ENCODE peak calls at places on chromosomes 12 and 14, in eight cellular contexts. U is right lobe of liver; S is D721Med; Y is heart left ventricle; B is fibroblast of the aortic adventitia; R is BE2C; Z is WTC11; W is CD8-positive, alpha-beta T cell. T is an unnamed sample.

GRCh38 chr12:71011261-71011660 is 90.7 kb upstream of the PTPRR start:
- DNase-seq in W (no peak), U (no peak), R (no peak), Y (no peak), B (peak), S (no peak), Z (no peak), T (no peak)

GRCh38 chr14:105069887-105070759 is 4.9 kb upstream of the GPR132 start:
- DNase-seq in B (no peak), Z (no peak), Y (peak), W (no peak), S (no peak), R (no peak), U (no peak), T (no peak)

GRCh38 chr14:24298892-24299254 is 707 bp downstream of the DHRS1 start:
- DNase-seq in Z (no peak), B (peak), R (peak), W (no peak), Y (no peak), U (no peak), S (no peak), T (no peak)

GRCh38 chr14:104117341-104118005 is 20.9 kb upstream of the KIF26A start:
- DNase-seq in R (peak), W (no peak), Z (peak), U (peak), Y (no peak), S (no peak), B (no peak), T (peak)

GRCh38 chr14:33404054-33404453 is 465.4 kb downstream of the NPAS3 start:
- DNase-seq in W (no peak), B (peak), R (no peak), Y (no peak), U (no peak), Z (no peak), S (no peak), T (no peak)

GRCh38 chr12:65364021-65364420 is 85.5 kb downstream of the MSRB3 start:
- DNase-seq in S (no peak), Y (no peak), Z (no peak), B (peak), W (no peak), R (no peak), U (no peak), T (no peak)

GRCh38 chr14:105473033-105473676 is 1.5 kb upstream of the CRIP2 start:
- DNase-seq in Z (no peak), Y (no peak), S (no peak), B (no peak), U (no peak), W (no peak), R (peak), T (no peak)

GRCh38 chr12:110733089-110733715 is 9.5 kb downstream of the PPP1CC start:
- DNase-seq in Y (no peak), R (no peak), B (peak), W (peak), U (no peak), S (no peak), Z (no peak), T (no peak)

GRCh38 chr12:102642199-102642598 is 161.8 kb upstream of the IGF1 start:
- DNase-seq in W (no peak), R (no peak), S (no peak), Y (no peak), B (no peak), U (no peak), Z (no peak), T (no peak)

GRCh38 chr14:99946652-99947489 is 118.4 kb upstream of the EVL start:
- DNase-seq in W (peak), U (no peak), S (peak), Y (no peak), R (peak), B (no peak), Z (peak), T (peak)

GRCh38 chr12:57520008-57520726 is at the start of gene DDIT3:
- DNase-seq in Y (peak), W (peak), B (peak), Z (peak), U (peak), R (no peak), S (peak), T (peak)

GRCh38 chr12:19151298-19151697 is 21.8 kb downstream of the PLEKHA5 start:
- DNase-seq in B (no peak), R (no peak), Z (no peak), U (no peak), W (no peak), Y (no peak), S (no peak), T (no peak)

GRCh38 chr12:21773799-21774198 is 707 bp downstream of the KCNJ8 start:
- DNase-seq in Z (no peak), W (no peak), R (peak), S (no peak), U (no peak), Y (no peak), B (peak), T (no peak)

GRCh38 chr12:89029961-89030360 is 322.3 kb downstream of the DUSP6 start:
- DNase-seq in U (no peak), B (peak), Z (no peak), W (no peak), Y (no peak), R (no peak), S (no peak), T (no peak)

GRCh38 chr14:25988536-25988935 is 609.3 kb downstream of the NOVA1 start:
- DNase-seq in Y (no peak), Z (no peak), S (no peak), U (no peak), R (no peak), B (no peak), W (no peak), T (no peak)

GRCh38 chr14:101404426-101405170 is 156.7 kb upstream of the DIO3 start:
- DNase-seq in U (no peak), Z (peak), R (no peak), Y (no peak), W (no peak), S (no peak), B (no peak), T (no peak)

GRCh38 chr12:76571256-76571655 is 11.7 kb upstream of the OSBPL8 start:
- DNase-seq in U (no peak), Y (no peak), B (peak), W (no peak), Z (no peak), R (no peak), S (no peak), T (no peak)

GRCh38 chr12:116159175-116159574 is 118.3 kb downstream of the MED13L start:
- DNase-seq in B (peak), R (peak), Y (no peak), Z (no peak), U (no peak), S (no peak), W (no peak), T (no peak)

GRCh38 chr12:31867292-31867691 is 91.9 kb upstream of the RESF1 start:
- DNase-seq in Z (no peak), B (no peak), R (no peak), Y (no peak), W (no peak), U (no peak), S (no peak), T (no peak)

GRCh38 chr12:646303-647038 is 16.8 kb downstream of the NINJ2 start:
- DNase-seq in W (no peak), S (no peak), Y (peak), Z (no peak), U (peak), R (no peak), B (peak), T (no peak)

GRCh38 chr12:62466018-62466595 is 519 bp upstream of the MON2 start:
- DNase-seq in S (no peak), B (peak), R (peak), Z (peak), Y (no peak), U (peak), W (peak), T (peak)

GRCh38 chr12:124040737-124041136 is 67.7 kb downstream of the ZNF664 start:
- DNase-seq in R (no peak), W (no peak), B (no peak), Y (no peak), S (no peak), Z (no peak), U (no peak), T (no peak)

GRCh38 chr14:93346926-93347721 is at the start of gene COX8C:
- DNase-seq in U (no peak), R (no peak), Z (peak), W (no peak), S (no peak), B (no peak), Y (no peak), T (no peak)
- TF ChIP-seq CTCF in U (no peak), R (no peak), Z (no peak), W (no peak), S (no peak), B (no peak), Y (no peak), T (no peak)

GRCh38 chr12:14811486-14811885 is 2.5 kb downstream of the SMCO3 start:
- DNase-seq in S (no peak), Y (no peak), Z (no peak), U (no peak), R (no peak), B (no peak), W (no peak), T (no peak)

GRCh38 chr12:14814082-14814481 is at the start of gene SMCO3:
- DNase-seq in S (no peak), B (no peak), Y (no peak), W (no peak), R (no peak), U (no peak), Z (no peak), T (no peak)

GRCh38 chr12:14810167-14810952 is 3.6 kb downstream of the SMCO3 start:
- DNase-seq in W (no peak), Z (no peak), S (no peak), Y (no peak), R (no peak), B (no peak), U (no peak), T (no peak)

DNA sequence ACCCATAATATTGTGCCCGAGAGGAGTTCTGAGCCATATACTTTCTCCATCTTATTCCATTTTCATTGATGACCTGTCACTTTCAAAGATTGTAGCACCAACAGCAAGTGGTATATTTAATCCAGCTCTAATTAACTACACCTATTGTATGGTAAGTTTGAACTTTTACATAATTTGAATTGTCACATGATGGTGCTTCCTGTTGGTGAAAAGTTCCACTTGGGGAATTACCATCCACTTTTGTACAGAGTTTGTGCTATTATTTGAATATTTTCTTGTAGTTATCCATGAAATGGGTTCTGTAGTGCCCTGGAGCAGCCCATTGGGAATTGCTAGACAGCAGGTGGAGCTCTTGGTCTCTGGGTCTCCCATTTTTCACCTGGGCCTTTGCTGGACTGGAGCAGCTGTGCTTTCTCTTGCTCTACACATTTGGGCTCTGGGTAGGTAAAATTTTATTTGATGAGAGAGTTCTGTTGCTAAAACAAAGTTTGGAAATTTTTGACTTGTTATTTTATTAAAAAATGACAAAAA is 3.0 kb downstream of the SMCO3 start:
- DNase-seq in Z (peak), U (no peak), S (no peak), R (peak), Y (no peak), B (peak), W (no peak), T (no peak)
- TF ChIP-seq CTCF in Z (no peak), U (peak), S (peak), R (peak), Y (peak), B (peak), W (no peak), T (no peak)

DNA sequence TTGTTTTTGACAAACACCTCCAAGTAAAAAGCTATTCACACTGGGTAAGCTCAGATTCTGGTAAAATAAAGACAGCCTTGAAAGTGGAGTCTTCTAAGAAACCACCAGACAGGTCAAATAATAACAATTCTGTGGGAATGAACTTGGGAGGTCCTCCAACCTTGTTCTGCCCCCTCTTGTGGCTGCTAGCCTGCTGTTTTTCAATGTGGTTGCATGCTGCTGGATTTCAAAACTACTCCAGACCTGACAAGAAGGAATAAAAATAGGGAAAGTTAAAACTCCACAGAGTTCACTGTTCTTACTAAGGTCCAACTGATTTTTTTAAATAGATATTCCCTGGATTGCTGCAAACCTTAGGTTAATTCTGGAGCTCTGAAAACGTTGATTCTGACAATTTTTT is 32.2 kb upstream of the RIN3 start:
- DNase-seq in W (no peak), R (no peak), Z (no peak), Y (no peak), S (no peak), B (peak), U (no peak), T (no peak)
- TF ChIP-seq CTCF in W (no peak), R (no peak), Z (no peak), Y (peak), S (no peak), B (peak), U (peak), T (no peak)

GRCh38 chr12:47388712-47389111 is 309.0 kb upstream of the AMIGO2 start:
- DNase-seq in Y (no peak), U (no peak), Z (peak), W (no peak), R (no peak), B (no peak), S (no peak), T (no peak)
- TF ChIP-seq CTCF in Y (no peak), U (no peak), Z (no peak), W (no peak), R (no peak), B (no peak), S (no peak), T (no peak)

GRCh38 chr14:55245657-55246268 is 25.5 kb upstream of the FBXO34 start:
- DNase-seq in Y (no peak), Z (no peak), S (no peak), W (no peak), B (peak), R (peak), U (no peak), T (no peak)
- TF ChIP-seq CTCF in Y (peak), Z (no peak), S (peak), W (peak), B (peak), R (peak), U (peak), T (peak)

GRCh38 chr14:65774041-65774440 is 361.5 kb downstream of the FUT8 start:
- DNase-seq in R (no peak), Z (no peak), Y (no peak), U (no peak), S (no peak), B (no peak), W (no peak), T (no peak)
- TF ChIP-seq CTCF in R (no peak), Z (no peak), Y (no peak), U (no peak), S (no peak), B (no peak), W (no peak), T (no peak)

GRCh38 chr14:51008416-51008815 is 64.1 kb upstream of the PYGL start:
- DNase-seq in B (no peak), Z (no peak), U (no peak), W (no peak), R (no peak), Y (no peak), S (no peak), T (no peak)
- TF ChIP-seq CTCF in B (no peak), Z (no peak), U (no peak), W (no peak), R (no peak), Y (no peak), S (no peak), T (no peak)